ENCODE peak calls at places on chromosomes 3 and 15, in five cellular contexts. One of them, this sample, is unnamed.

GRCh38 chr15:68691667-68692066 is 112.9 kb downstream of the CORO2B start:
- DNase-seq in activated CD8-positive, alpha-beta memory T cell treated with anti-CD3 and anti-CD28 coated beads for 48 hours: no peak
- DNase-seq in astrocyte of the cerebellum: no peak
- DNase-seq in effector memory CD8-positive, alpha-beta T cell: no peak
- DNase-seq in activated T-helper 2 cell treated with anti-CD3 and anti-CD28 coated beads, Interferon-gamma antibody, Interleukin-2, Interleukin-4, amounts not matched to agents 10 μg/mL and 5 μg/mL and 100 μg/mL, durations not matched to agents 14 hours and 24 hours and 36 hours: no peak
- DNase-seq in this sample: no peak

GRCh38 chr15:85479071-85479647 is 98.8 kb downstream of the AKAP13 start:
- DNase-seq in activated CD8-positive, alpha-beta memory T cell treated with anti-CD3 and anti-CD28 coated beads for 48 hours: no peak
- DNase-seq in astrocyte of the cerebellum: peak
- DNase-seq in effector memory CD8-positive, alpha-beta T cell: no peak
- DNase-seq in activated T-helper 2 cell treated with anti-CD3 and anti-CD28 coated beads, Interferon-gamma antibody, Interleukin-2, Interleukin-4, amounts not matched to agents 10 μg/mL and 5 μg/mL and 100 μg/mL, durations not matched to agents 14 hours and 24 hours and 36 hours: no peak
- DNase-seq in this sample: no peak

GRCh38 chr3:27134165-27134796 is 234.9 kb downstream of the NEK10 start:
- DNase-seq in activated CD8-positive, alpha-beta memory T cell treated with anti-CD3 and anti-CD28 coated beads for 48 hours: peak
- DNase-seq in astrocyte of the cerebellum: peak
- DNase-seq in effector memory CD8-positive, alpha-beta T cell: peak
- DNase-seq in activated T-helper 2 cell treated with anti-CD3 and anti-CD28 coated beads, Interferon-gamma antibody, Interleukin-2, Interleukin-4, amounts not matched to agents 10 μg/mL and 5 μg/mL and 100 μg/mL, durations not matched to agents 14 hours and 24 hours and 36 hours: peak
- DNase-seq in this sample: peak

GRCh38 chr3:195425849-195426248 is 17.0 kb downstream of the ACAP2 start:
- DNase-seq in activated CD8-positive, alpha-beta memory T cell treated with anti-CD3 and anti-CD28 coated beads for 48 hours: no peak
- DNase-seq in astrocyte of the cerebellum: no peak
- DNase-seq in effector memory CD8-positive, alpha-beta T cell: no peak
- DNase-seq in activated T-helper 2 cell treated with anti-CD3 and anti-CD28 coated beads, Interferon-gamma antibody, Interleukin-2, Interleukin-4, amounts not matched to agents 10 μg/mL and 5 μg/mL and 100 μg/mL, durations not matched to agents 14 hours and 24 hours and 36 hours: no peak
- DNase-seq in this sample: no peak

GRCh38 chr3:20074226-20075063 is 34.2 kb downstream of the KAT2B start:
- DNase-seq in activated CD8-positive, alpha-beta memory T cell treated with anti-CD3 and anti-CD28 coated beads for 48 hours: no peak
- DNase-seq in astrocyte of the cerebellum: no peak
- DNase-seq in effector memory CD8-positive, alpha-beta T cell: no peak
- DNase-seq in activated T-helper 2 cell treated with anti-CD3 and anti-CD28 coated beads, Interferon-gamma antibody, Interleukin-2, Interleukin-4, amounts not matched to agents 10 μg/mL and 5 μg/mL and 100 μg/mL, durations not matched to agents 14 hours and 24 hours and 36 hours: no peak
- DNase-seq in this sample: no peak

GRCh38 chr15:64622410-64623260 is 152.8 kb downstream of the RBPMS2 start:
- DNase-seq in activated CD8-positive, alpha-beta memory T cell treated with anti-CD3 and anti-CD28 coated beads for 48 hours: no peak
- DNase-seq in astrocyte of the cerebellum: no peak
- DNase-seq in effector memory CD8-positive, alpha-beta T cell: peak
- DNase-seq in activated T-helper 2 cell treated with anti-CD3 and anti-CD28 coated beads, Interferon-gamma antibody, Interleukin-2, Interleukin-4, amounts not matched to agents 10 μg/mL and 5 μg/mL and 100 μg/mL, durations not matched to agents 14 hours and 24 hours and 36 hours: peak
- DNase-seq in this sample: peak

GRCh38 chr15:38010390-38010789 is 76.0 kb downstream of the TMCO5A start:
- DNase-seq in activated CD8-positive, alpha-beta memory T cell treated with anti-CD3 and anti-CD28 coated beads for 48 hours: no peak
- DNase-seq in astrocyte of the cerebellum: peak
- DNase-seq in effector memory CD8-positive, alpha-beta T cell: no peak
- DNase-seq in activated T-helper 2 cell treated with anti-CD3 and anti-CD28 coated beads, Interferon-gamma antibody, Interleukin-2, Interleukin-4, amounts not matched to agents 10 μg/mL and 5 μg/mL and 100 μg/mL, durations not matched to agents 14 hours and 24 hours and 36 hours: no peak
- DNase-seq in this sample: no peak

GRCh38 chr3:197406266-197406665 is 107.9 kb upstream of the DLG1 start:
- DNase-seq in activated CD8-positive, alpha-beta memory T cell treated with anti-CD3 and anti-CD28 coated beads for 48 hours: no peak
- DNase-seq in astrocyte of the cerebellum: no peak
- DNase-seq in effector memory CD8-positive, alpha-beta T cell: no peak
- DNase-seq in activated T-helper 2 cell treated with anti-CD3 and anti-CD28 coated beads, Interferon-gamma antibody, Interleukin-2, Interleukin-4, amounts not matched to agents 10 μg/mL and 5 μg/mL and 100 μg/mL, durations not matched to agents 14 hours and 24 hours and 36 hours: no peak
- DNase-seq in this sample: no peak

GRCh38 chr15:95887666-95888480 is 442.6 kb upstream of the NR2F2 start:
- DNase-seq in activated CD8-positive, alpha-beta memory T cell treated with anti-CD3 and anti-CD28 coated beads for 48 hours: no peak
- DNase-seq in astrocyte of the cerebellum: no peak
- DNase-seq in effector memory CD8-positive, alpha-beta T cell: no peak
- DNase-seq in activated T-helper 2 cell treated with anti-CD3 and anti-CD28 coated beads, Interferon-gamma antibody, Interleukin-2, Interleukin-4, amounts not matched to agents 10 μg/mL and 5 μg/mL and 100 μg/mL, durations not matched to agents 14 hours and 24 hours and 36 hours: no peak
- DNase-seq in this sample: no peak

GRCh38 chr15:58043192-58043903 is 22.2 kb downstream of the ALDH1A2 start:
- DNase-seq in activated CD8-positive, alpha-beta memory T cell treated with anti-CD3 and anti-CD28 coated beads for 48 hours: no peak
- DNase-seq in astrocyte of the cerebellum: peak
- DNase-seq in effector memory CD8-positive, alpha-beta T cell: no peak
- DNase-seq in activated T-helper 2 cell treated with anti-CD3 and anti-CD28 coated beads, Interferon-gamma antibody, Interleukin-2, Interleukin-4, amounts not matched to agents 10 μg/mL and 5 μg/mL and 100 μg/mL, durations not matched to agents 14 hours and 24 hours and 36 hours: no peak
- DNase-seq in this sample: no peak

GRCh38 chr3:184568918-184569829 is 7.6 kb downstream of the EPHB3 start:
- DNase-seq in activated CD8-positive, alpha-beta memory T cell treated with anti-CD3 and anti-CD28 coated beads for 48 hours: no peak
- DNase-seq in astrocyte of the cerebellum: peak
- DNase-seq in effector memory CD8-positive, alpha-beta T cell: no peak
- DNase-seq in activated T-helper 2 cell treated with anti-CD3 and anti-CD28 coated beads, Interferon-gamma antibody, Interleukin-2, Interleukin-4, amounts not matched to agents 10 μg/mL and 5 μg/mL and 100 μg/mL, durations not matched to agents 14 hours and 24 hours and 36 hours: no peak
- DNase-seq in this sample: peak

GRCh38 chr15:68027388-68027787 is 26.7 kb upstream of the PIAS1 start:
- DNase-seq in activated CD8-positive, alpha-beta memory T cell treated with anti-CD3 and anti-CD28 coated beads for 48 hours: no peak
- DNase-seq in astrocyte of the cerebellum: no peak
- DNase-seq in effector memory CD8-positive, alpha-beta T cell: no peak
- DNase-seq in activated T-helper 2 cell treated with anti-CD3 and anti-CD28 coated beads, Interferon-gamma antibody, Interleukin-2, Interleukin-4, amounts not matched to agents 10 μg/mL and 5 μg/mL and 100 μg/mL, durations not matched to agents 14 hours and 24 hours and 36 hours: no peak
- DNase-seq in this sample: no peak